ENCODE peak calls at places on chromosomes 13 and 19, in seven cellular contexts. U, M, V, W, D, H and P are unnamed samples.

GRCh38 chr13:26623125-26623524 is 65.6 kb downstream of the WASF3 start:
- DNase-seq in U (no peak), M (no peak), V (no peak), W (no peak), D (no peak), H (no peak), P (no peak)

GRCh38 chr13:63492604-63493003 is 2077.0 kb upstream of the PCDH20 start:
- DNase-seq in U (no peak), M (no peak), V (no peak), W (no peak), D (no peak), H (no peak), P (no peak)

GRCh38 chr13:27334774-27335490 is 64.3 kb downstream of the RASL11A start:
- DNase-seq in U (no peak), M (no peak), V (no peak), W (no peak), D (no peak), H (no peak), P (no peak)

GRCh38 chr13:49347650-49348385 is 96.0 kb downstream of the CAB39L start:
- DNase-seq in U (no peak), M (no peak), V (no peak), W (no peak), D (no peak), H (no peak), P (no peak)

GRCh38 chr19:39514840-39515550 is at the start of gene SELENOV:
- DNase-seq in U (peak; percentile 14), M (peak; percentile 80), V (no peak), W (no peak), D (peak; percentile 35), H (no peak), P (no peak)

GRCh38 chr19:632228-633067 is 889 bp downstream of the POLRMT start:
- DNase-seq in U (peak; percentile 52), M (peak; percentile 71), V (peak; percentile 83), W (no peak), D (peak; percentile 51), H (no peak), P (peak; percentile 41)

GRCh38 chr19:53978975-53979801 is 12.2 kb upstream of the CACNG6 start:
- DNase-seq in U (no peak), M (no peak), V (no peak), W (no peak), D (no peak), H (no peak), P (no peak)

GRCh38 chr13:34627905-34628682 is 314.0 kb upstream of the NBEA start:
- DNase-seq in U (no peak), M (no peak), V (no peak), W (no peak), D (no peak), H (no peak), P (no peak)

GRCh38 chr13:48686810-48687209 is 33.1 kb downstream of the CYSLTR2 start:
- DNase-seq in U (no peak), M (no peak), V (no peak), W (no peak), D (no peak), H (no peak), P (no peak)

GRCh38 chr19:4199699-4200293 is 17.3 kb downstream of the ANKRD24 start:
- DNase-seq in U (no peak), M (no peak), V (peak; percentile 58), W (no peak), D (no peak), H (no peak), P (no peak)
- TF ChIP-seq CTCF in U (peak; percentile 30), M (no peak), V (no peak), W (no peak), D (no peak), H (no peak), P (peak; percentile 7)

GRCh38 chr13:101155920-101156319 is 260.4 kb downstream of the NALCN start:
- DNase-seq in U (no peak), M (no peak), V (no peak), W (no peak), D (no peak), H (no peak), P (no peak)
- TF ChIP-seq CTCF in U (peak; percentile 62), M (peak; percentile 60), V (no peak), W (peak; percentile 5), D (peak; percentile 61), H (no peak), P (peak; percentile 76)

GRCh38 chr13:23952796-23953195 is 55.5 kb upstream of the C1QTNF9B start:
- DNase-seq in U (no peak), M (no peak), V (no peak), W (no peak), D (no peak), H (no peak), P (no peak)

GRCh38 chr13:23947893-23948292 is 50.6 kb upstream of the C1QTNF9B start:
- DNase-seq in U (no peak), M (no peak), V (no peak), W (no peak), D (no peak), H (no peak), P (no peak)

GRCh38 chr13:23949736-23950135 is 52.4 kb upstream of the C1QTNF9B start:
- DNase-seq in U (no peak), M (no peak), V (no peak), W (no peak), D (no peak), H (no peak), P (no peak)

GRCh38 chr13:23949200-23949599 is 51.9 kb upstream of the C1QTNF9B start:
- DNase-seq in U (no peak), M (no peak), V (no peak), W (no peak), D (no peak), H (no peak), P (no peak)

DNA sequence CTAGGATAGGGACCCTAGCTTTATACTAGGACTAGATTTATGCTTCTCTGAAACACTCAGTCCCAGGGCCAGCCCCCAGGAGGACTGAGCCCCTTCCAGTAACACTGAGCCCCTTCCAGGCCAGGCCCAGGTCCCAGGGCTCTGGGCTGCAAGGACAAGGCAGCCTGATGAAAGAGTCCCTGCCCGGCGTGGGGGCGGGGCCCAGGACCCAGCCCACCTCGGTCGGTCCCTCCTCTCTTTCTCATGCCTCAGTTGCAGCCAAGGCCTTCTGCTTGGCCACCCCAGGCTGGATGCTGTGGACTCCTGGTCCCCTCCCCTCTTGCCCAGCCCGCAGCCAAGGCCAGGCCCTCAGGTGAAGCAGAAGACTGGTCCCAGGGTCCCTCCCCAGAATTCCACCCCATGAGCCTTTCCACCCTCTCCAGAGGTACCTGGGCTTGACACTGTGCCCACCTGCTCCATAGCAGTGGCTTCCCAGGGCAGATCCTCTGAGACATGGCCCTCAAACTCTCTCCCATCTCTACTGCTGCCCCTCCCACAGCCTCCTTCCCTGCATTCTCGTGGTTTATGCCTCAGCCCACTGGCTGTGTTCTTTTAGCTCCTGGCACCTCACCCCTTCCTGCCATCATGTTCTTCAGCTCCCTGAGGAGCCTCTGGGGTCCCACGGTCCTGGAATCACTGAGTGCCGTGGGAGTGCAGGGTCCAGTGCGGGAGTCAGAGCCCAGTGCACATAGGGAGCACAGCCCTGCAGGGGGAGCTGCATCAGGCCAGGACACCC is 53.6 kb upstream of the C1QTNF9B start:
- DNase-seq in U (no peak), M (no peak), V (no peak), W (no peak), D (no peak), H (no peak), P (no peak)
- TF ChIP-seq CTCF in U (no peak), M (no peak), V (no peak), W (no peak), D (no peak), H (no peak), P (peak; percentile 45)

GRCh38 chr19:47228937-47229673 is 1.9 kb downstream of the BBC3 start:
- DNase-seq in U (no peak), M (no peak), V (no peak), W (no peak), D (no peak), H (no peak), P (peak; percentile 36)

GRCh38 chr19:47228168-47228936 is 2.6 kb downstream of the BBC3 start:
- DNase-seq in U (no peak), M (peak; percentile 55), V (peak; percentile 72), W (peak; percentile 49), D (no peak), H (no peak), P (peak; percentile 29)

GRCh38 chr19:47226426-47227346 is 4.3 kb downstream of the BBC3 start:
- DNase-seq in U (no peak), M (peak; percentile 64), V (peak; percentile 84), W (peak; percentile 81), D (peak; percentile 53), H (peak; percentile 75), P (peak; percentile 65)

GRCh38 chr19:47227347-47228167 is 3.4 kb downstream of the BBC3 start:
- DNase-seq in U (peak; percentile 93), M (peak; percentile 92), V (peak; percentile 77), W (peak; percentile 90), D (peak; percentile 86), H (peak; percentile 58), P (peak; percentile 89)

DNA sequence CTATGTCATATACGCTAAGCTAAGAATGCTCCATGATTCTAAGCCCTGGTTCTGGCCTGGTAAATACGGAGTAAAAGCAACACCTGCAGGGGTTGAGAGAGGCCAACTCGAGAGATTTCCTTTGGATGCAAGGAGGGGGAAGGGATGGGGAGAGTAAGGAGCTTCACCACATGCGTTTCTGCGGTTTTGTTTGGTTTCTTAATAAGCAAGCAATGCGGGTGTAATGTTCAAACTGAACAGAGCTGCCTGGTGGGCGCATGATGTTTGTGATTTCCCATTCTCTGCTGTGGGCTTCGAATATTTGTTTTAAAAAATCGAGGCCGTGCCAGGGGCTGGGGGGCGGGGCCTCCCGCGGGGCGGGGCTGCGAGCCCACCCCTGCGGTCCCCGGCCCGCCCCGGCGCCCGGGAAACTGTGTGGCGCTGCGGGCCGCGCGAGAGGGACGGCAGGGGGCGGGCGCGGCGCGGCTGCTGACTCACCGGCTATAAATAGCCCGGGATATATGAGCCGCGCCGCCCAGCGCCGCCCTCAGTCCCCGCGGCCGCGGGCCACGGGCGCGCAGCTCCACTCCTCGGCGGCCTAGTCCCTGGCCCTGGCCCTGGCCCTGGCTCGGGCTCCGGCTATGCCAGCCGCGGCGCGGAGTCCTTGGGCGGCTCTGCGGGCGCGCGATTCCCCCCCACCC is 5.1 kb downstream of the BBC3 start:
- DNase-seq in U (peak; percentile 87), M (peak; percentile 91), V (peak; percentile 93), W (peak; percentile 89), D (peak; percentile 89), H (peak; percentile 84), P (peak; percentile 81)
- TF ChIP-seq CTCF in U (peak; percentile 53), M (peak; percentile 54), V (peak; percentile 60), W (peak; percentile 85), D (peak; percentile 48), H (peak; percentile 50), P (peak; percentile 75)